ENCODE peak calls at places on chromosomes 11 and 22, in four cellular contexts. One of them, this sample, is unnamed.

GRCh38 chr22:32745251-32745995 is 56.1 kb upstream of the TIMP3 start:
- DNase-seq in A549: no peak
- DNase-seq in naive thymus-derived CD4-positive, alpha-beta T cell: no peak
- DNase-seq in right cardiac atrium: peak; percentile 84
- DNase-seq in this sample: no peak

GRCh38 chr11:2540521-2541320 is 95.9 kb downstream of the KCNQ1 start:
- DNase-seq in A549: no peak
- DNase-seq in naive thymus-derived CD4-positive, alpha-beta T cell: no peak
- DNase-seq in right cardiac atrium: peak; percentile 44
- DNase-seq in this sample: no peak

GRCh38 chr22:42902875-42903510 is 45.9 kb upstream of the ARFGAP3 start:
- DNase-seq in A549: no peak
- DNase-seq in naive thymus-derived CD4-positive, alpha-beta T cell: no peak
- DNase-seq in right cardiac atrium: peak; percentile 62
- DNase-seq in this sample: no peak

GRCh38 chr22:30694638-30695350 is at the start of gene OSBP2:
- DNase-seq in A549: peak; percentile 9
- DNase-seq in naive thymus-derived CD4-positive, alpha-beta T cell: no peak
- DNase-seq in right cardiac atrium: peak; percentile 75
- DNase-seq in this sample: no peak

GRCh38 chr22:39962071-39962470 is 1.9 kb downstream of the TMA7B start:
- DNase-seq in A549: no peak
- DNase-seq in naive thymus-derived CD4-positive, alpha-beta T cell: no peak
- DNase-seq in right cardiac atrium: no peak
- DNase-seq in this sample: no peak

GRCh38 chr11:29318134-29318845 is 698.5 kb downstream of the KCNA4 start:
- DNase-seq in A549: peak; percentile 33
- DNase-seq in naive thymus-derived CD4-positive, alpha-beta T cell: no peak
- DNase-seq in right cardiac atrium: no peak
- DNase-seq in this sample: no peak

GRCh38 chr11:121389651-121390050 is 62.5 kb upstream of the SORL1 start:
- DNase-seq in A549: no peak
- DNase-seq in naive thymus-derived CD4-positive, alpha-beta T cell: no peak
- DNase-seq in right cardiac atrium: peak; percentile 68
- DNase-seq in this sample: no peak

GRCh38 chr22:31240011-31240410 is 27.9 kb downstream of the LIMK2 start:
- DNase-seq in A549: no peak
- DNase-seq in naive thymus-derived CD4-positive, alpha-beta T cell: no peak
- DNase-seq in right cardiac atrium: no peak
- DNase-seq in this sample: no peak

GRCh38 chr11:17259931-17260499 is 16.5 kb upstream of the NUCB2 start:
- DNase-seq in A549: peak; percentile 36
- DNase-seq in naive thymus-derived CD4-positive, alpha-beta T cell: no peak
- DNase-seq in right cardiac atrium: no peak
- DNase-seq in this sample: no peak

GRCh38 chr11:106998644-106999043 is 19.6 kb downstream of the GUCY1A2 start:
- DNase-seq in A549: no peak
- DNase-seq in naive thymus-derived CD4-positive, alpha-beta T cell: no peak
- DNase-seq in right cardiac atrium: no peak
- DNase-seq in this sample: no peak

GRCh38 chr11:126345759-126346585 is 9.5 kb upstream of the ST3GAL4 start:
- DNase-seq in A549: no peak
- DNase-seq in naive thymus-derived CD4-positive, alpha-beta T cell: no peak
- DNase-seq in right cardiac atrium: peak; percentile 84
- DNase-seq in this sample: no peak

GRCh38 chr11:12242071-12242672 is 131.8 kb downstream of the MICAL2 start:
- DNase-seq in A549: no peak
- DNase-seq in naive thymus-derived CD4-positive, alpha-beta T cell: no peak
- DNase-seq in right cardiac atrium: no peak
- DNase-seq in this sample: no peak

GRCh38 chr11:121591405-121592033 is 138.8 kb upstream of the SORL1-AS1 start:
- DNase-seq in A549: peak; percentile 63
- DNase-seq in naive thymus-derived CD4-positive, alpha-beta T cell: peak; percentile 66
- DNase-seq in right cardiac atrium: no peak
- DNase-seq in this sample: peak; percentile 28

GRCh38 chr11:113147249-113147648 is 167.1 kb upstream of the TTC12 start:
- DNase-seq in A549: no peak
- DNase-seq in naive thymus-derived CD4-positive, alpha-beta T cell: no peak
- DNase-seq in right cardiac atrium: no peak
- DNase-seq in this sample: no peak

GRCh38 chr22:38735465-38736256 is 20.1 kb downstream of the SUN2 start:
- DNase-seq in A549: no peak
- DNase-seq in naive thymus-derived CD4-positive, alpha-beta T cell: no peak
- DNase-seq in right cardiac atrium: no peak
- DNase-seq in this sample: no peak

DNA sequence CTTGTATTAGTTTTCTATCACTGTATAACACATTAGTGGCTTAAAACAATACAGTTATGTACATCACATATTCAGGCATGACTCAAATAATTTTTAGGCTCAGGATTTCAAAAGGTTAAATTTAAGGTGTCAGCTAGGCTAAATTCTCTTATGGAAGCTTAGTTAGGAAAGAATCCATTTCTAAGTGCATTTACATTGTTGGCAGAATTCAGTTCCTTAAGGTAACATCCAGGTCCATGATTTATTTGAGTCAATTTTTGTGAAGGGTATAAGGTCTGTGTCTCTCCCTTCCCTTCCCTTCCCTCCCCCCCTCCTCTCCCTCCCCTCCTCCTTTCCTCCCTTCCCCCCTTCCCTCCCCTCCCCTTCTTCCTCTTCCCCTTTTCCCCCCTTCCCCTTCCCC is 399.0 kb upstream of the CNTN5 start:
- DNase-seq in A549: no peak
- DNase-seq in naive thymus-derived CD4-positive, alpha-beta T cell: no peak
- DNase-seq in right cardiac atrium: no peak
- DNase-seq in this sample: no peak
- H3K9me3 ChIP-seq in A549: no peaks in the 10 kb centered on the region
- H3K9me3 ChIP-seq in naive thymus-derived CD4-positive, alpha-beta T cell: no peaks in the 10 kb centered on the region
- H3K9me3 ChIP-seq in right cardiac atrium: no peaks in the 10 kb centered on the region
- H3K9me3 ChIP-seq in this sample: no peaks in the 10 kb centered on the region

GRCh38 chr22:17772249-17772962 is 1.9 kb downstream of the BID start:
- DNase-seq in A549: no peak
- DNase-seq in naive thymus-derived CD4-positive, alpha-beta T cell: no peak
- DNase-seq in right cardiac atrium: no peak
- DNase-seq in this sample: no peak
- H3K4me3 ChIP-seq in A549: no peak overlapping the region
- H3K4me3 ChIP-seq in naive thymus-derived CD4-positive, alpha-beta T cell: peak overlapping the region; percentile 64
- H3K4me3 ChIP-seq in right cardiac atrium: no peak overlapping the region
- H3K4me3 ChIP-seq in this sample: peak overlapping the region; percentile 87

GRCh38 chr11:116951762-116952161 is 114.3 kb upstream of the APOA1 start:
- DNase-seq in A549: no peak
- DNase-seq in naive thymus-derived CD4-positive, alpha-beta T cell: no peak
- DNase-seq in right cardiac atrium: no peak
- DNase-seq in this sample: no peak
- H3K9me3 ChIP-seq in A549: no peaks in the 10 kb centered on the region
- H3K9me3 ChIP-seq in naive thymus-derived CD4-positive, alpha-beta T cell: no peaks in the 10 kb centered on the region
- H3K9me3 ChIP-seq in right cardiac atrium: no peaks in the 10 kb centered on the region
- H3K9me3 ChIP-seq in this sample: no peaks in the 10 kb centered on the region

GRCh38 chr11:119363081-119363861 is 16.8 kb upstream of the MFRP start:
- DNase-seq in A549: no peak
- DNase-seq in naive thymus-derived CD4-positive, alpha-beta T cell: no peak
- DNase-seq in right cardiac atrium: peak; percentile 71
- DNase-seq in this sample: no peak
- H3K4me3 ChIP-seq in A549: peak overlapping the region; percentile 50
- H3K4me3 ChIP-seq in naive thymus-derived CD4-positive, alpha-beta T cell: no peak overlapping the region
- H3K4me3 ChIP-seq in right cardiac atrium: peak overlapping the region; percentile 60
- H3K4me3 ChIP-seq in this sample: peak overlapping the region; percentile 78

GRCh38 chr11:70433038-70433437 is 34.7 kb downstream of the CTTN start:
- DNase-seq in A549: no peak
- DNase-seq in naive thymus-derived CD4-positive, alpha-beta T cell: no peak
- DNase-seq in right cardiac atrium: no peak
- DNase-seq in this sample: no peak
- H3K9me3 ChIP-seq in A549: no peaks in the 10 kb centered on the region
- H3K9me3 ChIP-seq in naive thymus-derived CD4-positive, alpha-beta T cell: no peaks in the 10 kb centered on the region
- H3K9me3 ChIP-seq in right cardiac atrium: no peaks in the 10 kb centered on the region
- H3K9me3 ChIP-seq in this sample: no peaks in the 10 kb centered on the region

GRCh38 chr22:50532824-50533344 is 3.1 kb upstream of the TYMP start:
- DNase-seq in A549: no peak
- DNase-seq in naive thymus-derived CD4-positive, alpha-beta T cell: no peak
- DNase-seq in right cardiac atrium: peak; percentile 38
- DNase-seq in this sample: no peak

GRCh38 chr22:50537765-50538164 is 7.9 kb upstream of the KLHDC7B start:
- DNase-seq in A549: no peak
- DNase-seq in naive thymus-derived CD4-positive, alpha-beta T cell: no peak
- DNase-seq in right cardiac atrium: peak; percentile 32
- DNase-seq in this sample: no peak

GRCh38 chr22:50536231-50536630 is 6.4 kb upstream of the TYMP start:
- DNase-seq in A549: no peak
- DNase-seq in naive thymus-derived CD4-positive, alpha-beta T cell: no peak
- DNase-seq in right cardiac atrium: no peak
- DNase-seq in this sample: no peak

GRCh38 chr22:50532353-50532700 is 2.5 kb upstream of the TYMP start:
- DNase-seq in A549: no peak
- DNase-seq in naive thymus-derived CD4-positive, alpha-beta T cell: no peak
- DNase-seq in right cardiac atrium: no peak
- DNase-seq in this sample: no peak

DNA sequence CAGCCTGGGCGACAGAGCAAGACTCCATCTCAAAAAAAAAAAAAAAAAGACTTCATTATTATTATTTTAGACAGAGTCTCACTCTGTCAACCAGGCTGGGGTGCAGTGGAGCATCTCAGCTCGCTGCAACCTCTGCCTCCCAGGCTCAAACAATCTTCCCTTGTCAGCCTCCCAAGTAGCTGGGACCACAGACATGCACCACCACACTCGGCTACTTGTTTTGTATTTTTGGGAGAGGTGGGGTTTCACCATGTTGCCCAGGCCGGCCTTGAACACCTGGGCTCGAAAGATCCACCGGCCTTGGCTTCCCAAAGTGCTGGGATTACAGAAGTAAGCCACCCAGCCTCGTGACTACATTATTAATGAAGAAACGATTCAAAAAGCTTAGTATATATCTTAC is 5.3 kb upstream of the TYMP start:
- DNase-seq in A549: no peak
- DNase-seq in naive thymus-derived CD4-positive, alpha-beta T cell: no peak
- DNase-seq in right cardiac atrium: peak; percentile 14
- DNase-seq in this sample: no peak
- H3K4me3 ChIP-seq in A549: no peak overlapping the region
- H3K4me3 ChIP-seq in naive thymus-derived CD4-positive, alpha-beta T cell: no peak overlapping the region
- H3K4me3 ChIP-seq in right cardiac atrium: no peak overlapping the region
- H3K4me3 ChIP-seq in this sample: no peak overlapping the region

This sample was measured in SK-N-MC.